ENCODE peak calls at places on chromosomes 1 and 21, in eight cellular contexts. P is H1, C is GM12878, L is SK-N-SH, E is endothelial cell of umbilical vein, R is K562, A is HepG2, G is HCT116. D is an unnamed sample.

GRCh38 chr1:241695454-241696171 is 43.5 kb downstream of the WDR64 start:
- DNase-seq in P (no peak), C (no peak), L (no peak), E (no peak), R (no peak), A (no peak), G (no peak), D (no peak)

GRCh38 chr1:61085191-61086086 is 3.1 kb downstream of the NFIA start:
- DNase-seq in P (no peak), C (no peak), L (no peak), E (peak), R (no peak), A (no peak), G (no peak), D (no peak)

GRCh38 chr21:36860736-36861594 is 105.5 kb downstream of the HLCS start:
- DNase-seq in P (no peak), C (no peak), L (no peak), E (peak), R (peak), A (peak), G (no peak), D (no peak)

GRCh38 chr1:201713093-201713810 is 115.7 kb upstream of the IPO9 start:
- DNase-seq in P (no peak), C (no peak), L (no peak), E (peak), R (peak), A (no peak), G (peak), D (no peak)

GRCh38 chr1:116485071-116485735 is 85.6 kb downstream of the CD58 start:
- DNase-seq in P (peak), C (no peak), L (peak), E (peak), R (peak), A (peak), G (peak), D (peak)

GRCh38 chr1:175540928-175541645 is 202.3 kb downstream of the TNR start:
- DNase-seq in P (peak), C (no peak), L (no peak), E (peak), R (no peak), A (no peak), G (no peak), D (no peak)

GRCh38 chr1:232911027-232911599 is 39.3 kb upstream of the NTPCR start:
- DNase-seq in P (no peak), C (no peak), L (no peak), E (no peak), R (no peak), A (no peak), G (no peak), D (no peak)

GRCh38 chr1:13948851-13949490 is 249.0 kb downstream of the PRDM2 start:
- DNase-seq in P (no peak), C (no peak), L (no peak), E (no peak), R (no peak), A (no peak), G (no peak), D (no peak)

GRCh38 chr1:3515774-3516480 is 61.5 kb downstream of the ARHGEF16 start:
- DNase-seq in P (no peak), C (no peak), L (peak), E (no peak), R (no peak), A (no peak), G (no peak), D (no peak)

GRCh38 chr1:228276361-228276831 is 68.6 kb downstream of the OBSCN start:
- DNase-seq in P (no peak), C (no peak), L (no peak), E (peak), R (no peak), A (no peak), G (no peak), D (no peak)

GRCh38 chr1:30744060-30744756 is 13.4 kb downstream of the LAPTM5 start:
- DNase-seq in P (no peak), C (no peak), L (no peak), E (no peak), R (no peak), A (no peak), G (no peak), D (no peak)

GRCh38 chr1:94743866-94744265 is 76.3 kb upstream of the SLC44A3 start:
- DNase-seq in P (no peak), C (no peak), L (no peak), E (no peak), R (no peak), A (no peak), G (no peak), D (no peak)

GRCh38 chr1:167517535-167518330 is 596 bp downstream of the CD247 start:
- DNase-seq in P (no peak), C (no peak), L (no peak), E (no peak), R (peak), A (no peak), G (no peak), D (no peak)

GRCh38 chr1:227333423-227333822 is 15.1 kb upstream of the CDC42BPA start:
- DNase-seq in P (no peak), C (no peak), L (no peak), E (no peak), R (peak), A (no peak), G (no peak), D (no peak)

GRCh38 chr1:203146042-203146369 is 18.5 kb downstream of the ADORA1 start:
- DNase-seq in P (no peak), C (no peak), L (no peak), E (no peak), R (no peak), A (no peak), G (no peak), D (no peak)

GRCh38 chr1:53738205-53739108 is 507 bp downstream of the GLIS1 start:
- DNase-seq in P (no peak), C (no peak), L (peak), E (peak), R (no peak), A (no peak), G (no peak), D (no peak)

GRCh38 chr1:7526867-7527732 is 244.0 kb upstream of the VAMP3 start:
- DNase-seq in P (no peak), C (no peak), L (no peak), E (no peak), R (no peak), A (no peak), G (no peak), D (no peak)

GRCh38 chr1:7576946-7577657 is 194.0 kb upstream of the VAMP3 start:
- DNase-seq in P (no peak), C (no peak), L (no peak), E (peak), R (peak), A (no peak), G (peak), D (no peak)

GRCh38 chr1:10451286-10451685 is 1.5 kb downstream of the CORT start:
- DNase-seq in P (no peak), C (no peak), L (peak), E (peak), R (no peak), A (no peak), G (no peak), D (peak)

GRCh38 chr21:35428041-35428400 is 378.9 kb upstream of the RUNX1 start:
- DNase-seq in P (no peak), C (no peak), L (no peak), E (no peak), R (no peak), A (no peak), G (no peak), D (no peak)

DNA sequence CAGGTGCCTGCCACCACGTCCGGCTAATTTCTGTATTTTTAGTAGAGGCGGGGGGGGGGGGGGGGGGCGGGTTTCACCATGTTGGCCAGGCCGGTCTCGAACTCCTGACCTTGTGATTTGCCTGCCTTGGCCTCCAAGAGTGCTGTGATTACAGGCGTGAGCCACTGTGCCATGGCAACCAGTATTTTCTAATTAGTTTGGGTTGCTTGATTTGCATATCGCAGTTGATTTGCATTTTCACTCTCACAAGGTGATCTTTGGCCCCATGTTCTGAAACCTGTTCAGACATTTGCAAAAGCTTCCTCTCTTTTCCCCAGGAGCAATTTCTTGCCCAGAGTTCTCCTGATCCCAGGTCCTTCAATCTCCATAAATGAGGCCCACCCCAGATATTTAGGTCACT is 1.7 kb downstream of the TOR3A start:
- DNase-seq in P (no peak), C (peak), L (no peak), E (no peak), R (peak), A (no peak), G (no peak), D (no peak)
- H3K9ac ChIP-seq in P (no peak), C (peak), L (no peak), E (no peak), R (peak), A (peak), G (no peak), D (no peak)

GRCh38 chr21:41508415-41509205 is 652 bp upstream of the TMPRSS2 start:
- DNase-seq in P (no peak), C (no peak), L (no peak), E (no peak), R (no peak), A (no peak), G (no peak), D (no peak)
- TF ChIP-seq POLR2AphosphoS5 in P (no peak), C (no peak), L (no peak), E (no peak), R (no peak), A (no peak), G (no peak), D (no peak)

GRCh38 chr1:1629430-1630190 is 2.4 kb upstream of the MMP23B start:
- DNase-seq in P (no peak), C (no peak), L (peak), E (no peak), R (no peak), A (no peak), G (no peak), D (no peak)

GRCh38 chr1:1628656-1629429 is 3.1 kb upstream of the MMP23B start:
- DNase-seq in P (no peak), C (no peak), L (no peak), E (no peak), R (no peak), A (no peak), G (peak), D (no peak)

GRCh38 chr1:1631793-1632420 is at the start of gene MMP23B:
- DNase-seq in P (no peak), C (no peak), L (peak), E (no peak), R (no peak), A (no peak), G (no peak), D (no peak)

GRCh38 chr1:1630965-1631792 is 794 bp upstream of the MMP23B start:
- DNase-seq in P (no peak), C (no peak), L (peak), E (no peak), R (no peak), A (no peak), G (no peak), D (no peak)

GRCh38 chr1:1630191-1630964 is 1.6 kb upstream of the MMP23B start:
- DNase-seq in P (peak), C (peak), L (peak), E (peak), R (no peak), A (no peak), G (no peak), D (no peak)
- H3K9ac ChIP-seq in P (no peak), C (no peak), L (no peak), E (no peak), R (no peak), A (no peak), G (no peak), D (no peak)

DNA sequence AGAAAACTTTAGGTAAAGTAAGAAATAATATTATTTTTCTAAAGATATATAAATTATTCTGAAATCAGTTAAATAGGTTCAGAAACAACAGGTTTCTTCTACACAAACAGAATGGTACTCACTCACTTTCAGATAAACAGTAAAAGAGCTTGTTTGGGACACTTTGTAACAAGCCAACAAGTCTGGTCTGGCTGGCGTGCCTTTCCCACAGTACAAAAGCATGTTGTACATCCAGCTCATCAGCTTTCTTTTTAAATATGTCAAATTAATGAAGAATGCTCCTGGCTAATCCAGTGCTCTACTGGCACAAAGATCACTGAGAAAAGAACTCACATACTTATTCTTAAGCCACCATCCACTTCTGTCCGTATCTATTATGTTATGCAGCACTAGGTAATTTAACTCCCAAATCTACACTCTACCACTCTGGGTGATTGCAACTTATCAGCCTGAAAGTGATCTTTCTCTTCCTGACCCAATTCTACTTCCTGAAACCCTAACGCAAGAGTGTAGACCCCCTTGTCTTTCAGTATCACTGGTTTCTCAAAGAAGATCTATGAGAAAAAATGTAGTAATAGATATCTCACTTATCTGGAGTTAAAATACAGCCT is 32.6 kb downstream of the TRIT1 start:
- DNase-seq in P (no peak), C (no peak), L (no peak), E (no peak), R (no peak), A (no peak), G (no peak), D (no peak)
- TF ChIP-seq POLR2AphosphoS5 in P (no peak), C (no peak), L (no peak), E (no peak), R (no peak), A (no peak), G (no peak), D (no peak)

GRCh38 chr1:157775101-157775870 is 1.6 kb downstream of the FCRL2 start:
- DNase-seq in P (no peak), C (no peak), L (no peak), E (no peak), R (no peak), A (no peak), G (no peak), D (no peak)
- H3K9ac ChIP-seq in P (no peak), C (no peak), L (no peak), E (no peak), R (no peak), A (no peak), G (no peak), D (no peak)

DNA sequence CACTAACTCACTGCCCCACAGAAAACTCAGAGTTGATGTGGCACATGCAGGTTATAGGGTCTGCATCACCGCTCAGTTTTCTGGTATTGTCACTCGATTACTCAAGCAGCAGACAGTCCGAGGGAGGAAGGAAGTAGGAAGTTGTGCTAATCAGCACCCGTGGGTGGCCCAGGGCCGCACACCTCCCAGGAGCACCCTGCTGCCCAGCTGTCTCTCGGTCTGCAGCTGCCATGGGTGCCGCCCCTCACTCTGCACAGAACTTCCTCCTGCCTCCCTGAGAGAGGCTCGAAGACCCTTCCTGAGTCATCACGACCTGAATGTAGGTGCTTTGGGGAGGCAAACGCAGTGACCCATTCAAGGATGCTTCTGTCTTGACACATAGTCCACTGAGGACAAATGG is 4.2 kb upstream of the TFF3 start:
- DNase-seq in P (no peak), C (no peak), L (no peak), E (no peak), R (no peak), A (no peak), G (no peak), D (no peak)
- TF ChIP-seq POLR2AphosphoS5 in P (no peak), C (no peak), L (no peak), E (no peak), R (no peak), A (no peak), G (no peak), D (no peak)

GRCh38 chr1:107786214-107786842 is 178.7 kb downstream of the VAV3 start:
- DNase-seq in P (no peak), C (no peak), L (no peak), E (no peak), R (no peak), A (no peak), G (no peak), D (no peak)
- H3K9ac ChIP-seq in P (no peak), C (no peak), L (no peak), E (no peak), R (no peak), A (no peak), G (no peak), D (no peak)

GRCh38 chr1:9413143-9413876 is 120.6 kb downstream of the SPSB1 start:
- DNase-seq in P (no peak), C (peak), L (peak), E (peak), R (peak), A (no peak), G (peak), D (no peak)
- TF ChIP-seq POLR2AphosphoS5 in P (no peak), C (no peak), L (no peak), E (no peak), R (no peak), A (no peak), G (no peak), D (no peak)

DNA sequence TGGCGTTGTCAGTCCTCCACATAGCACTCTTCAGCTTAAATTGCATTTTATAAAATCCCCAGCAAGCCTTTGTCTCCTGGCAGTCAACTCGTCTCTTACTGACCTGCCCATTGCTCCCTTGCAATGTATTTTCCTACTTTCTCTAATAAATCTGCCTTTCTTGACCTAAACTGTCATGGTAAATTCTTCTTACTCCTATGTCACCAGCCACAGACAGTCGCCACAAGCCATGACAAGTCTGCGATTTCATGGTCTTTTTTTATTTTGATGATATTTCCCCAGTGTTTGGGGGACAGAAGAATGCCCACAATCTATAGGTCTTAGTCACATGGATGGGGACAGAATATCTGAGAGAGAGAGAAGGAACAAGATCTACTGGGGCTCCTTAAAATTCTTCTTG is 8.4 kb downstream of the IFNAR2 start:
- DNase-seq in P (no peak), C (no peak), L (no peak), E (no peak), R (no peak), A (no peak), G (no peak), D (no peak)
- H3K9ac ChIP-seq in P (no peak), C (peak), L (no peak), E (no peak), R (no peak), A (no peak), G (no peak), D (no peak)

DNA sequence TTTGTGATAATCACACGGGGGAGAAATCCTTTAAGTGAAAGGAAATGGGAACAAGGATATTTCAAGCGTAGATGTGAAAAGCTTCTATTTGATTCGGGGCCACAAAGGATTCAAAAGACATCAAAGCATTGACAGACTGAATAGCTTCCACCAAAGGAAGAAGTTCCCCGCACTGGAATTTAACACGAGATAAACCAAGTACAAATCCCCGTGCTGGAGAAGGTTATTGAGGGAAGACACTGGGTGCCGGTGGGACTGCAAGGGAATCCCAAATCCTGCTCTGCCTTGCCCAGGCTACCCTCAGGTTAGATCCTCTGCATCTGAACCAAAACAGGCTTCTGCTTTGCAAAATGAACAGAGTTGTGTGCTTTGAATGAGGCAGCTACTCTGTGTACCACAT is 566.9 kb downstream of the NPHP4 start:
- DNase-seq in P (no peak), C (no peak), L (no peak), E (no peak), R (no peak), A (no peak), G (no peak), D (no peak)
- TF ChIP-seq POLR2AphosphoS5 in P (no peak), C (no peak), L (no peak), E (no peak), R (no peak), A (no peak), G (no peak), D (no peak)

D was measured in SK-N-MC.